ENCODE peak calls at places on chromosomes 16 and 17, in four cellular contexts. U is HepG2, P is K562, R is GM12878. M is an unnamed sample.

GRCh38 chr16:56163938-56164337 is 27.4 kb upstream of the GNAO1 start:
- DNase-seq in U (no peak), P (no peak), R (peak), M (no peak)

GRCh38 chr17:47739150-47739549 is 6.1 kb downstream of the TBX21 start:
- DNase-seq in U (no peak), P (no peak), R (no peak), M (no peak)

GRCh38 chr16:8453359-8453758 is 137.0 kb downstream of the TMEM114 start:
- DNase-seq in U (no peak), P (no peak), R (no peak), M (no peak)

GRCh38 chr17:36720131-36720530 is 118.7 kb downstream of the MRM1 start:
- DNase-seq in U (no peak), P (no peak), R (no peak), M (no peak)

GRCh38 chr17:30956764-30957374 is 14.0 kb upstream of the RNF135 start:
- DNase-seq in U (no peak), P (no peak), R (no peak), M (no peak)

GRCh38 chr16:67430504-67431076 is 331 bp upstream of the HSD11B2 start:
- DNase-seq in U (peak), P (no peak), R (no peak), M (peak)

GRCh38 chr17:19288453-19288852 is 51.3 kb downstream of the EPN2 start:
- DNase-seq in U (peak), P (no peak), R (no peak), M (no peak)

GRCh38 chr17:39717660-39718059 is 12.7 kb downstream of the MIEN1 start:
- DNase-seq in U (no peak), P (no peak), R (no peak), M (no peak)

GRCh38 chr17:54348234-54348633 is 525.5 kb downstream of the KIF2B start:
- DNase-seq in U (no peak), P (no peak), R (no peak), M (no peak)

GRCh38 chr17:75588546-75589016 is 981 bp downstream of the MYO15B start:
- DNase-seq in U (no peak), P (no peak), R (no peak), M (no peak)

GRCh38 chr16:68284847-68285246 is 20.5 kb downstream of the SLC7A6 start:
- DNase-seq in U (no peak), P (no peak), R (peak), M (no peak)

GRCh38 chr17:28726396-28726911 is 421 bp upstream of the TLCD1 start:
- DNase-seq in U (peak), P (peak), R (no peak), M (no peak)

GRCh38 chr16:11203111-11203623 is 52.8 kb downstream of the SOCS1 start:
- DNase-seq in U (no peak), P (no peak), R (no peak), M (no peak)

GRCh38 chr17:81179220-81179619 is 13.2 kb upstream of the AATK start:
- DNase-seq in U (no peak), P (no peak), R (no peak), M (no peak)

GRCh38 chr16:19068237-19068815 is 912 bp downstream of the COQ7 start:
- DNase-seq in U (no peak), P (no peak), R (no peak), M (no peak)

GRCh38 chr17:32671891-32672290 is 185.1 kb downstream of the CDK5R1 start:
- DNase-seq in U (no peak), P (no peak), R (no peak), M (no peak)

GRCh38 chr16:89278441-89279240 is 61.1 kb downstream of the ZNF778 start:
- DNase-seq in U (no peak), P (no peak), R (no peak), M (no peak)

GRCh38 chr17:53462393-53462811 is 360.3 kb upstream of the KIF2B start:
- DNase-seq in U (no peak), P (no peak), R (no peak), M (no peak)

GRCh38 chr17:72411124-72411563 is 290.3 kb downstream of the SOX9 start:
- DNase-seq in U (no peak), P (no peak), R (no peak), M (no peak)

GRCh38 chr17:44496815-44497214 is 6.4 kb downstream of the GPATCH8 start:
- DNase-seq in U (no peak), P (no peak), R (no peak), M (no peak)

GRCh38 chr16:78227855-78228254 is 128.4 kb downstream of the WWOX start:
- DNase-seq in U (peak), P (peak), R (no peak), M (peak)

GRCh38 chr16:28163699-28164584 is 47.8 kb downstream of the XPO6 start:
- DNase-seq in U (peak), P (no peak), R (no peak), M (no peak)

GRCh38 chr16:20866161-20866772 is 33.9 kb downstream of the DCUN1D3 start:
- DNase-seq in U (peak), P (peak), R (no peak), M (no peak)

GRCh38 chr16:3575491-3575890 is 1.7 kb downstream of the NLRC3 start:
- DNase-seq in U (no peak), P (no peak), R (no peak), M (no peak)

GRCh38 chr16:89191901-89192184 is 8.5 kb downstream of the SLC22A31 start:
- DNase-seq in U (no peak), P (no peak), R (no peak), M (no peak)

GRCh38 chr16:610513-611381 is 20.0 kb upstream of the WFIKKN1 start:
- DNase-seq in U (peak), P (no peak), R (no peak), M (peak)

GRCh38 chr17:62652251-62653001 is 25.0 kb downstream of the MRC2 start:
- DNase-seq in U (no peak), P (no peak), R (no peak), M (peak)

GRCh38 chr17:29124135-29124930 is 55.9 kb downstream of the MYO18A start:
- DNase-seq in U (peak), P (peak), R (no peak), M (peak)

GRCh38 chr17:80860101-80860671 is 131.5 kb upstream of the CHMP6 start:
- DNase-seq in U (no peak), P (no peak), R (no peak), M (no peak)

GRCh38 chr17:288802-289356 is 63.7 kb downstream of the RPH3AL start:
- DNase-seq in U (no peak), P (no peak), R (no peak), M (no peak)

GRCh38 chr16:80231118-80231515 is 309.7 kb upstream of the DYNLRB2 start:
- DNase-seq in U (no peak), P (no peak), R (no peak), M (no peak)

GRCh38 chr16:66434619-66435430 is 7.7 kb downstream of the BEAN1 start:
- DNase-seq in U (peak), P (no peak), R (no peak), M (no peak)

GRCh38 chr16:89505204-89506112 is 2.7 kb upstream of the SPG7 start:
- DNase-seq in U (peak), P (peak), R (peak), M (no peak)

GRCh38 chr16:12323007-12323699 is 346.6 kb downstream of the SNX29 start:
- DNase-seq in U (no peak), P (no peak), R (peak), M (no peak)

GRCh38 chr17:28492352-28493310 is 13.5 kb upstream of the FOXN1 start:
- DNase-seq in U (no peak), P (no peak), R (no peak), M (no peak)

GRCh38 chr16:68368602-68368944 is 57.8 kb downstream of the PRMT7 start:
- DNase-seq in U (no peak), P (no peak), R (no peak), M (no peak)

GRCh38 chr16:69861276-69862030 is 89.7 kb upstream of the CLEC18A start:
- DNase-seq in U (no peak), P (no peak), R (no peak), M (no peak)
- TF ChIP-seq FOXM1 in U (no peak), P (no peak), R (no peak), M (no peak)

DNA sequence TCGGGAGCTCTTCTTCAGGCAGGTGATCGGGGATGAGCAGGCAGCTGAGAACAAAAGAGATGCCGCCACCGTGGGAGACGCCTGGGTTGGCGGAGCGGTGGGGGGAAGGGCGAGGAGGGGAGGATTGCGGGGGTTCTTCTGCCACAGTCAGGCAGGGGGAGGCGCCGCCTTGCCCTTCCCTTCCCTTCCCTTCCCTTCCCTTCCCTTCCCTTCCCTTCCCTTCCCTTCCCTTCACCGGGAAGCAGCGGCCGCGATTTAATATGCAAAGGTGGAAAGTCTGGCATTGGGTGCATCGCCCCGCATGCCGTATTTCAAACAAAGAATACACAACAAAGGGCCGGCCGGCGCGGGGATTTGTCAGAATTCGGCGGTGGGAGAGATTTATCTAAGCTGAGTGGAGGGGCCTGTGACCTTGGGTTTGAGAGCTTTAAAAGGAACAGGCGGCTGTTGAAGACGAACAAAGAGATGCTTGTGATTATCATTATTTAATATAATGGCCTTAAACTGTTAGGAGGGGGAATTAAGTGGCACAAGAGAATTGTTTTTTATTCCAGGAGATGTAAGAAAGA is 262.3 kb upstream of the TNRC6C start:
- DNase-seq in U (no peak), P (no peak), R (no peak), M (no peak)
- TF ChIP-seq SP1 in U (no peak), P (no peak), R (no peak), M (no peak)

DNA sequence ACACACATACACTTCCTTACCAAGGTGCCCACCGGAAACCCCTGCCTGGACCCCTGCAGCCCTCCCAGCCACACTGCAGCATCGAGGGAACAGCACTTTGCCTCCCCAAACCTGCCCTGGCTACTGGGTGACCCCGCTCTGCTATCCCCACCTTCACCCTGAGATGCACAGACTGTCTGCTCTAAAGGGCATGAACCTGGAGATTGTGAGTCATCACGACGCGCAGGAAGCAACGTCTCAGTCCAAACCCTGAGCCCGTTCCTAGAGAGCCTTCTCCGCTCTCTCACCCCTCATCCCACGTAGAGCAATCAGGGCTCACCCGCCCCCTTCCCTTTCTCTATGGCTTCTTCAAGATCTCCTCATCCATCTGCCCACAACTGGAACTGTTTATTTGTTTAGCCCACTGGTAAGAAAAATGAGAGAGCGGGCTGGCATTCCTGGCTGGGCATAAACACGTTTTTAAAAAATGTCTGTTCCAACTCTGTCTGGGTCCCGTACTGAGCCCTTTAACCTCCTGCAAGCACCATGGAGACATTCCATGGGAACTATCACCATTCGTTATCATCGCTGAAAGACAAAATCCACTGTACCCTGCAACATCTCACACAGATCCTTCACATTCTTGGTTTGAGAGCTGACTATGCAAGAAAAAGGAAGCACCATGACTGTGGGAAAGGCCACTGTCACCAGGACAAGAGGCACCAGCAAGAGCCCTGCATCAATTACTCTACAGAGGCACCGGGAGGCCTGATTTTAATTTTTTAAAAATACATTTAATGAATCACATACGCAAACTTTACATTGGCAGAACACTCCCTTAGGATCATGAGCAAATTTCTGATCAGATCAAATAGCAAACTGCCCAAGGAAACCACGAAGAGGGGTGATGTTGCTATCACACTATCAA is 28.2 kb downstream of the ZFHX3 start:
- DNase-seq in U (no peak), P (peak), R (no peak), M (no peak)
- TF ChIP-seq FOXM1 in U (no peak), P (no peak), R (no peak), M (no peak)

DNA sequence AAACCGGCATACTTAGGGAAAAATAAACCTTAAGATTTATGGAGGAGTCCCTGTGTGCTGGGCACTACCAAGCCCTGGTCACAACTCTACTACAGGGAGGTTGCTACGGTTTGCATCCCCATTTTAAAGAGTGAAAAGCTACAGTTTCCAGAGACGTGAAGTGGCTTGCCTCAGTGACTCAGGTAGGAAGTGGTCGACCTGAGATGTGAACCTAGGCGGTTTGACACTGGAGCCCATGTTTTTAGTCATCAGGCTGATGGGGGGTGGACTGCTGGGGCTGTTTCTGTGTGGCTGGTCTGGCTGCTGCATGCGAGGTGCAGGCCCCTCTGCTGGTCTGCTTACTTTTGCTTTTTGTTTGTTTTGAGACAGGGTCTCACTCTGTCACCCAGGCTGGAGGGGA is 6.6 kb downstream of the COX6A2 start:
- DNase-seq in U (no peak), P (no peak), R (peak), M (no peak)
- TF ChIP-seq SP1 in U (no peak), P (no peak), R (peak), M (no peak)

DNA sequence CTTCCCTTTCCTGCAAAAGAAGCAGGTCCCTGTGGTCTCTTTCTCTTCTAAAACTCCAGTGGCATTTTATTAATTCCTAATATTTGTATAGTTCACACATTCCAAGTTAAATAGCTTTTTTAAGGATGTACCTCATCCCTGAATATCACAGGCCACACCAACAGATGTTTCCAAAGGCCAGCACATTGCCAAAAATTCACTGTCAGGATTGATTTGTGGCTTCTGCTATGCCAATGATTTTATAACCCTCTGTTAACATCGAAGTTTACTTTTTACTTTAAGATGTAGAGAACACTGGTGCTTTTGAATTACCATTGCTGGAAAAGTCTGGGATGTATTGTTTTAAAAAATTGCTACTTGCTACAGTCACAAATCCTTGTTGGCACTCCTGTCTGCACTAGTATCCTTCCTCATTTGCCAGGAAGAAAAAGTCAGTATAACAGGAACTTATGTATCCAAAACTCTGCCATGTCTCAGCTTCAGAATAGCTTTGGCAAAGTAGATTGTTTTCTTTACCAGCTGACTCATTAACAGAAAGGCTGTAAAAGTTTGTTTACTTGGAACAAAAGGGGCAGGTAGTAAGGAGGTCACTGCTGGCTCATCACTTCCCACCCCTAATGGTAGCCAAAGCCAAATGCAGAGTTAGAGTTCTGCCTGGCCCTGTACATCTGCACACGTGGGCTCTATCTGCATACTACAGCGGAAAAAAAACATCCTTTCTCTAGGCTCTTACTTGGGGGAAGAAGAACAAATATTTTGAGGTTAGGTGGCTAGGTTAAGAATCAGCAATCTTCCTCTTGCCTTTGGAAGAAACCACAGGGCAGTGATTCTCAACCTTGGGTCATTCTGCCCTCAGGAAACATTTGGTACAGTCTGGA is 90.7 kb upstream of the BCAR1 start:
- DNase-seq in U (no peak), P (no peak), R (no peak), M (no peak)
- TF ChIP-seq FOXM1 in U (no peak), P (no peak), R (no peak), M (no peak)

DNA sequence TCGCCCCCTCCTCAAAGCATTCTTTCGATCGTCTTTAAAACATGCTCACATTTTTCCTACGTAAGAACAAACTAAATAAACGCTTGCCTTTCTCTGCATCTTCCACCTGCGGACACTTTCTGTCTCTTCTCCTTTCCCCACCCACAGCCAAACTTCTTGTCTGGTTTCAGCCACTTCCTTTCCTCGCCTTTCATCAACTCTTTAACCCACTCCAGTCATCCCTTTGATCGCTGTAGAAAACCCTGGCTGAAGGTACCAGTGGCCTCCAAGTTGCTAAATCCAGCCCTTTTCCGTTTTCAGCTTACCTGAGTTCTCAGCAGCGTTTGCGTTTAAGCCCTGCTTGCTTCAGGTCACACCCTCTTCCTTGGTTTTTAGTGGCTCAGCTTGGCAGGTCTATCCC is 483 bp downstream of the RPA1 start:
- DNase-seq in U (peak), P (peak), R (no peak), M (peak)
- TF ChIP-seq SP1 in U (no peak), P (no peak), R (no peak), M (no peak)

GRCh38 chr17:17569691-17570090 is 21.8 kb downstream of the PEMT start:
- DNase-seq in U (no peak), P (no peak), R (no peak), M (no peak)

GRCh38 chr17:17565471-17566365 is 25.8 kb downstream of the PEMT start:
- DNase-seq in U (no peak), P (no peak), R (no peak), M (no peak)

GRCh38 chr17:17568772-17569195 is 22.7 kb downstream of the PEMT start:
- DNase-seq in U (peak), P (peak), R (no peak), M (peak)

GRCh38 chr17:17567114-17567513 is 24.4 kb downstream of the PEMT start:
- DNase-seq in U (no peak), P (no peak), R (no peak), M (no peak)

DNA sequence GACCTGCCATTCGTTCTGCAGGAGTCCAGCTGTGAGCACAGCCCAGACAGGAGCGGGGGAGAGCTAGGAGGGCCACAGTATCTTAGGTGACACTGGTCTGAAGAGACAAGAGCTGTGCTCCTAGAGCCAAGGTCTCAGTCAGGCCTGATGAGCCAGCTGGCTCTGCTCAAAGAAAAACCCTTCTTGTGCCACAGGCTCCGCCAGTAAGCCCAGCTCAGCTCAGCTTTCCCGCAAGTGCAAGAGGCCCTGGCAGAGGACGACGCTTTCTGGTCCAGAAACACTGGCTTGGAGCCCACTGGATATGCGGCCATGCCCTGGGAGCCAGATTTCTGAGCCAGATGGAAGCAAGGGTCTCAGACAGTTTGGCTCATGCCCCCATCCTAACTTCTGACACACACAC is 23.9 kb downstream of the PEMT start:
- DNase-seq in U (no peak), P (no peak), R (no peak), M (no peak)
- TF ChIP-seq FOXM1 in U (no peak), P (no peak), R (no peak), M (no peak)